ENCODE peak calls at places on chromosomes 12 and 14, in seven cellular contexts. W is tibial artery; V is lower lobe of right lung; B is GM12865; G is kidney; A is CD8-positive, alpha-beta T cell; L is brain microvascular endothelial cell. Q is an unnamed sample.

GRCh38 chr12:124833693-124834122 is 30.0 kb downstream of the SCARB1 start:
- DNase-seq in W (peak), V (no peak), B (no peak), G (no peak), A (no peak), L (peak), Q (no peak)

GRCh38 chr14:54814076-54814475 is 88.5 kb downstream of the GCH1 start:
- DNase-seq in W (no peak), V (no peak), B (peak), G (no peak), A (no peak), L (no peak), Q (no peak)

GRCh38 chr14:80679273-80679672 is 262.3 kb downstream of the CEP128 start:
- DNase-seq in W (no peak), V (no peak), B (no peak), G (no peak), A (no peak), L (no peak), Q (no peak)

GRCh38 chr12:70549340-70550179 is 87.7 kb downstream of the PTPRB start:
- DNase-seq in W (no peak), V (no peak), B (peak), G (no peak), A (no peak), L (no peak), Q (no peak)

GRCh38 chr14:100677925-100678765 is 48.5 kb upstream of the DLK1 start:
- DNase-seq in W (peak), V (no peak), B (no peak), G (no peak), A (no peak), L (no peak), Q (no peak)

GRCh38 chr12:88703790-88704189 is 123.5 kb upstream of the KITLG start:
- DNase-seq in W (no peak), V (no peak), B (no peak), G (no peak), A (no peak), L (peak), Q (no peak)

GRCh38 chr12:70754330-70754741 is 117.1 kb upstream of the PTPRB start:
- DNase-seq in W (no peak), V (no peak), B (peak), G (no peak), A (no peak), L (no peak), Q (no peak)

GRCh38 chr12:76685246-76685678 is 78.7 kb upstream of the ZDHHC17 start:
- DNase-seq in W (no peak), V (no peak), B (no peak), G (no peak), A (no peak), L (peak), Q (no peak)

GRCh38 chr12:126432780-126433179 is 1367.5 kb downstream of the AACS start:
- DNase-seq in W (no peak), V (no peak), B (no peak), G (no peak), A (no peak), L (no peak), Q (no peak)

GRCh38 chr12:93699271-93700141 is 22.3 kb downstream of the CRADD start:
- DNase-seq in W (no peak), V (no peak), B (no peak), G (no peak), A (no peak), L (peak), Q (no peak)

GRCh38 chr12:28583771-28584261 is 393.6 kb downstream of the CCDC91 start:
- DNase-seq in W (no peak), V (no peak), B (no peak), G (no peak), A (no peak), L (no peak), Q (no peak)

GRCh38 chr12:68482660-68483059 is 128.0 kb upstream of the RAP1B start:
- DNase-seq in W (no peak), V (no peak), B (peak), G (no peak), A (no peak), L (no peak), Q (peak)

GRCh38 chr12:75315518-75315917 is 14.6 kb downstream of the CAPS2 start:
- DNase-seq in W (no peak), V (no peak), B (no peak), G (no peak), A (no peak), L (peak), Q (no peak)

GRCh38 chr12:84113666-84114065 is 798.9 kb downstream of the SLC6A15 start:
- DNase-seq in W (no peak), V (no peak), B (no peak), G (no peak), A (no peak), L (no peak), Q (no peak)

GRCh38 chr12:40378721-40379120 is 153.9 kb downstream of the LRRK2 start:
- DNase-seq in W (no peak), V (no peak), B (no peak), G (no peak), A (no peak), L (no peak), Q (no peak)

GRCh38 chr14:40368314-40368713 is 936.1 kb upstream of the FBXO33 start:
- DNase-seq in W (no peak), V (no peak), B (no peak), G (no peak), A (no peak), L (no peak), Q (no peak)

GRCh38 chr12:83097656-83098055 is 410.9 kb downstream of the TMTC2 start:
- DNase-seq in W (no peak), V (no peak), B (no peak), G (no peak), A (no peak), L (no peak), Q (no peak)

GRCh38 chr14:100607611-100607956 is 20.4 kb upstream of the BEGAIN start:
- DNase-seq in W (no peak), V (no peak), B (no peak), G (no peak), A (no peak), L (no peak), Q (peak)

GRCh38 chr12:59097876-59098275 is 177.6 kb upstream of the LRIG3 start:
- DNase-seq in W (no peak), V (no peak), B (no peak), G (no peak), A (no peak), L (no peak), Q (no peak)

GRCh38 chr14:78763746-78764145 is 593.6 kb downstream of the NRXN3 start:
- DNase-seq in W (no peak), V (no peak), B (no peak), G (no peak), A (no peak), L (no peak), Q (no peak)

GRCh38 chr12:59677857-59678256 is 82.0 kb downstream of the SLC16A7 start:
- DNase-seq in W (no peak), V (no peak), B (no peak), G (no peak), A (no peak), L (no peak), Q (no peak)

GRCh38 chr12:114476159-114476558 is 70.2 kb upstream of the TBX5 start:
- DNase-seq in W (no peak), V (no peak), B (no peak), G (no peak), A (no peak), L (no peak), Q (no peak)

GRCh38 chr14:77009014-77009413 is 19.5 kb downstream of the IRF2BPL start:
- DNase-seq in W (no peak), V (no peak), B (no peak), G (no peak), A (no peak), L (no peak), Q (no peak)

GRCh38 chr14:60760648-60761364 is 26.2 kb downstream of the MNAT1 start:
- DNase-seq in W (no peak), V (no peak), B (no peak), G (no peak), A (no peak), L (no peak), Q (no peak)

GRCh38 chr12:2804390-2805145 is 7.9 kb upstream of the ITFG2 start:
- DNase-seq in W (peak), V (no peak), B (peak), G (peak), A (no peak), L (peak), Q (no peak)

GRCh38 chr12:59374783-59375182 is 221.0 kb upstream of the SLC16A7 start:
- DNase-seq in W (no peak), V (no peak), B (no peak), G (no peak), A (no peak), L (no peak), Q (no peak)

GRCh38 chr12:10395390-10395998 is 5.7 kb upstream of the KLRK1 start:
- DNase-seq in W (peak), V (no peak), B (peak), G (no peak), A (no peak), L (peak), Q (no peak)

GRCh38 chr12:85005615-85006014 is 30.5 kb downstream of the TSPAN19 start:
- DNase-seq in W (no peak), V (no peak), B (no peak), G (no peak), A (no peak), L (no peak), Q (no peak)

DNA sequence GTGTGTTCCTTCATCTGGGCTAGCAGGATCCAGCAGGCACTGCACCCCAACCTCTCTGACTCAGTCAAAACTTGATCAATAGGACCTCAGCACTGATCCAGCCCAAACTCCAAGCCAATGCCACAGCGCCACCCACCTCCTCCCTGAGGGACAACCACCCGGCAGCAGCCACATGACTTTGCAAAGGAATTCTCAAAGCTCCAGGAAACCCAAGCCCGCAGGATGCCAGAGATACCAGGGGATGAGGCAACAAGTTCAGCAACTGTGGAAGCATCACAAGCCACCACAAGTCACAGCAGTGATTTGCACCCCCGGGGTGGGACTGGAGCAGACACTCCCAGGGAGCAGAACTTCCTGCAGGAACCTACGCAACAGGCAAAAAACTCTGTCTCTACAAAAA is 37.3 kb downstream of the ACTN1 start:
- DNase-seq in W (peak), V (no peak), B (no peak), G (peak), A (no peak), L (peak), Q (no peak)
- TF ChIP-seq CTCF in W (peak), V (no peak), B (peak), G (no peak), A (no peak), L (peak), Q (no peak)

DNA sequence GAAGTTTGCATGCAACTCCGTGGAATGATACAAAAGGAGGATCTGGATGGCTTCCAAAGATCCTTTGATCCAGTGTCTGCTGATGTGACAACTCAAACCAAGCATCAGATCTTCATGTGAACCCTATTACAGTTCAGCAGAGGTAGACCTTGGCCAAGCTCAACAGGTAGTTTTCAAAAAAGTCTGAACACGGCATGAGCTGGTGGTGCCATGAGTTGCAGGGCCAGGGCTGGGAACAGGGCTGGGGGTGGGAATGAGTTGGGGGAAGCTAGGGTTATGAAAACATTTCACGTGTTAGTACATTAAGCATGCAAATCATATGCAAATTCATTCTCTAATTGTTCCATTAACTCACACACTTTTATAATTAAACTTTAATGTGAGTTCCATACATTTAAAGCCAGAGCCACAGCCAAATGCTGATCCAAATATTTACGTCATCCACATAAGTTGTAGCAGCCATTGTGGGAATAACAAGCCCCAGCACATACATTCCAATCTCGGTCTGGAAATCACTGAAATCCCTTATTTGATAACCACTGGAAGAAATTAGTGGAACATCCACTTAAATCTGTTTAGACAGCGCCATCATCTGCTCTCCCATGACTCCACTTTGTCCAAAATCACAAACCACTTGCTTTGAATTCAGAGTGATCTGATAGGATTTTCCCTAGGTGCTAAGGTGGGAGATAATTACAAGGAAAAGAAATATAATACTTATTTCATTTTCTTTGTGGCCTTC is 158.5 kb downstream of the APAF1 start:
- DNase-seq in W (no peak), V (no peak), B (no peak), G (no peak), A (no peak), L (no peak), Q (no peak)
- TF ChIP-seq CTCF in W (no peak), V (no peak), B (no peak), G (no peak), A (no peak), L (no peak), Q (no peak)

GRCh38 chr14:23006544-23007419 is 3.2 kb downstream of the C14orf93 start:
- DNase-seq in W (peak), V (peak), B (peak), G (peak), A (peak), L (peak), Q (peak)
- TF ChIP-seq CTCF in W (peak), V (peak), B (peak), G (no peak), A (no peak), L (peak), Q (peak)

DNA sequence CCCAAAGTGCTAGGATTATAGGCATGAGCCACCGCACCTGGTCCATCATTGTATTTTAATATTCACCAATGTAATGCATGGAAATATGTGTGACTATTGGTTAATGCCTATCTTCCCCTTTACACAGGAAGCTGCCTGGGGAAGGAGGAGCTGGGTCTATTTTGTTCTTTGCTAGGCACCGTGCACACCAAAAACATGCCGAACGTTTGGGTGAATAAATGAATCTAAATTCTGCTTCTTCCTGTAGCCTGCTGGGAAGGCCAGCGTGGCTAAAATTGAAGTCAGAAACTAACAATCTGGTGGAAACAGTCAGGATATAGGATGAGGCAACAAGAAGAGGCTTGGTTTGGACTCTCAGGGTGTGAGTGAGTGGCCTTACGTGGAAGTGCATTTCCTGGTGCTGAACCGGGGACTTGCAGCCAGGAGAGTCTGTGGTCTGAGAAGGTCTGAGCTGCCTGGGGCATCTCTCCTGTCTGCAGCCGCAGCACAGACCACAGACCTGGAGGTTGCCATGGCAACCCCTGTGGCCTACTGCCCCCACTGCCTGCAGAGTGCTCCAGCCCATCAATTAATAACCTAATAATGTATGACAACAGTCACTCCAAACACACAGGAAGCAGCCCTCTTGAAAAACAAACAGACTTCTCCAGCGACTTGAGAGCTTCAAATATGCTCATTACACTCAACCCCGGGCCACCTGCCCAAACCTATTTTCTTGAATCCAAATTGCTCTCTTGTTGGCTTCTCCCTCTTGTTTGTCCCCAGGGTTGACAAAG is 5.5 kb upstream of the GPR68 start:
- DNase-seq in W (no peak), V (peak), B (peak), G (no peak), A (no peak), L (no peak), Q (peak)
- TF ChIP-seq CTCF in W (no peak), V (no peak), B (no peak), G (no peak), A (no peak), L (peak), Q (no peak)

DNA sequence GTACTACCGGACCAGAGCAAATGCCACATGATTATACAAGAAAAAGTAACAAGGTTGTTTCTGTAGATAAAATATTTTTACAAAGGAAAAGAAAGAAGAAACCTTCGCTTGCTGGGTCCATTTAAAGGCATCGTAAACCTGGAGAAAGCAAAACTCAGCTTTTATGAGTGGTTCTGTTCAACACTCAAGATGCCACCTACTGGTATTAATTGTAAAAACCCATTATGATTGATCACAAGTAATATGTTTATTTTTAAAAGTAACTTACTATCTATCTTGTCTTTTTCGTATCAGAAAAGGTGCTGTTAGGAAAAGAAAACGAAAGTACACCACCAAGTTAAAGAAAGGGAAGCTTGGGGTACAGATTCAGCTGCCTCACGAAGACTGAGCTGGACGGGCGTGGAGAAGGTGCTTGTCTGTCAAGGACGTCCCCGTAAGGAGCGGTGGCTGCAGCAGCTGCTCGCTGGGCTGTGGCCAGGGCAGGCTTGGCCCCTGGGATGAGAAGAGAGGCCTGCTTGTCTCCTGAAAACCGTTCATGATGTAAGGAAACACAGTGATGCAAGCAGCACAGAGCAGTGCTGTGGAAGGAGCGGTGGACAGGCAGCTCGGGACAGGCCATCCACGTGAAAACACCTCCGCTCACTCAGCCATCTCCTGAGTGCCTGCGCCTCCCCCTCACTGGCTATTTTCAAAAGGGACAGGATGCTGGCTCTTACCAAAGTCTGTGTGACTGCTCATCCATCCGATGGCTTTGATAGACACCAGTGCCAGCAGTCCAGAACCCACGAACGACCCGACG is 25.0 kb downstream of the SLC15A4 start:
- DNase-seq in W (no peak), V (peak), B (peak), G (no peak), A (no peak), L (no peak), Q (no peak)
- TF ChIP-seq CTCF in W (no peak), V (no peak), B (peak), G (no peak), A (no peak), L (peak), Q (peak)

DNA sequence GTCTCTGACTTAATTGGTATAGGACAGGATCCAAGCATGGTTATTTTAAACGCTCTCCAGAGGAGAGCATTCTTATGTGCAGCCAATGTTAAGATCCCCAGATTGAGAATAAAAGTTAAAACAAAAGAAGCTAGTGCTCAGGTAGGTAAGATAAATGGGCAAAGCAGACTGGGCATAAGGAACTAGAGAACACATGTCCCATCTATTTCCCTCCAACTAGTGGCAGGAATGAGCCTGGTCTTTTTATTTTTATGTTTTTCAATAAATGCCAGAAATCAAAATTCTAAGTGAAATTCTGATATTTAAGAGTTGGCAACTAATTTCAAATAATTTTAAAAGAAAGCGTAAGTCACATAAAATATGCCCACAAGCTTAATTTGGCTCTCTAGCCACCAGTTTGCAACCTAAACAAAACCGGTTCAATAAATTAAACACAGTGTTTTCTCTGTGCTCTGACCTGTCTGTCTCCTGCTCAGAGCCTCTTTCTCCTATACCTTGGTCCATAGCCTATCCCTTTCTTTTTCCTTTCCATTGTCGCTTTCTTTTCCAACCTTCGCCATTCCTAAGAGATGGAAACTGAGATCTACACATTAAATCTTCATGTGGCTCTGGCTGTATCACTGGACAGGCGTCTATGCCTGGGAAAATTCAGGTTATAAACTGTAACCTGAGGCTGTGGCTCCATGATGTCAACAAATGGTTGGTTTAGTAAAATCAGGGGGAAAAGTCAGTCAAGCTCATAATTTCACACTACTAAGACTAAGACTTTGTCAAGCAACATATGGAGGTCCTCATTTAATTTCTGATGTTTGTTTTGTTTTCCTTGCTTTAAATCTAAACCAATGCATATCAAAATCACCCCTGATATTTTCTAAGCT is 5.5 kb downstream of the SLC38A1 start:
- DNase-seq in W (no peak), V (no peak), B (no peak), G (no peak), A (no peak), L (no peak), Q (no peak)
- TF ChIP-seq CTCF in W (peak), V (no peak), B (no peak), G (no peak), A (no peak), L (peak), Q (no peak)

GRCh38 chr12:52310622-52311281 is 10.4 kb downstream of the KRT83 start:
- DNase-seq in W (no peak), V (no peak), B (no peak), G (no peak), A (no peak), L (peak), Q (no peak)

GRCh38 chr12:52305921-52306705 is 14.8 kb upstream of the KRT81 start:
- DNase-seq in W (no peak), V (no peak), B (no peak), G (no peak), A (no peak), L (no peak), Q (no peak)

GRCh38 chr12:52308807-52309425 is 12.3 kb downstream of the KRT83 start:
- DNase-seq in W (no peak), V (no peak), B (no peak), G (no peak), A (no peak), L (no peak), Q (no peak)

GRCh38 chr12:52311282-52311643 is 9.9 kb downstream of the KRT83 start:
- DNase-seq in W (no peak), V (no peak), B (no peak), G (no peak), A (no peak), L (no peak), Q (no peak)

GRCh38 chr12:52307836-52308806 is 13.1 kb downstream of the KRT83 start:
- DNase-seq in W (peak), V (peak), B (no peak), G (peak), A (no peak), L (peak), Q (peak)
- TF ChIP-seq CTCF in W (peak), V (no peak), B (no peak), G (peak), A (no peak), L (no peak), Q (peak)

Q was measured in natural killer cell.